ENCODE peak calls at places on chromosomes 16 and 17, in five cellular contexts. One of them, this sample, is unnamed.
A peak's percentile ranks its signal among the peaks of the same experiment; 100 is the strongest.

GRCh38 chr17:76824103-76824502 is 44.1 kb upstream of the MGAT5B start:
- DNase-seq in AG10803: no peak
- DNase-seq in heart right ventricle: no peak
- DNase-seq in cardiac muscle cell: no peak
- DNase-seq in A549: no peak
- DNase-seq in this sample: no peak

GRCh38 chr17:3475155-3475808 is 515 bp upstream of the ASPA start:
- DNase-seq in AG10803: no peak
- DNase-seq in heart right ventricle: no peak
- DNase-seq in cardiac muscle cell: no peak
- DNase-seq in A549: no peak
- DNase-seq in this sample: no peak

GRCh38 chr17:45035848-45036247 is 15.6 kb downstream of the DCAKD start:
- DNase-seq in AG10803: no peak
- DNase-seq in heart right ventricle: no peak
- DNase-seq in cardiac muscle cell: no peak
- DNase-seq in A549: no peak
- DNase-seq in this sample: no peak

GRCh38 chr17:82615084-82616020 is 32.9 kb downstream of the WDR45B start:
- DNase-seq in AG10803: no peak
- DNase-seq in heart right ventricle: no peak
- DNase-seq in cardiac muscle cell: no peak
- DNase-seq in A549: peak; percentile 49
- DNase-seq in this sample: no peak

GRCh38 chr17:178292-179065 is 3.0 kb downstream of the DOC2B start:
- DNase-seq in AG10803: no peak
- DNase-seq in heart right ventricle: no peak
- DNase-seq in cardiac muscle cell: no peak
- DNase-seq in A549: no peak
- DNase-seq in this sample: no peak

GRCh38 chr17:65228734-65229390 is 91.7 kb downstream of the RGS9 start:
- DNase-seq in AG10803: peak; percentile 39
- DNase-seq in heart right ventricle: no peak
- DNase-seq in cardiac muscle cell: peak; percentile 4
- DNase-seq in A549: no peak
- DNase-seq in this sample: no peak

GRCh38 chr17:71334041-71334781 is 786.6 kb upstream of the SOX9 start:
- DNase-seq in AG10803: peak; percentile 86
- DNase-seq in heart right ventricle: no peak
- DNase-seq in cardiac muscle cell: no peak
- DNase-seq in A549: no peak
- DNase-seq in this sample: no peak

GRCh38 chr17:2929881-2930533 is 133.4 kb downstream of the OR1D5 start:
- DNase-seq in AG10803: no peak
- DNase-seq in heart right ventricle: peak; percentile 40
- DNase-seq in cardiac muscle cell: peak; percentile 57
- DNase-seq in A549: peak; percentile 71
- DNase-seq in this sample: peak; percentile 68

GRCh38 chr17:50060951-50061712 is 5.2 kb downstream of the ITGA3 start:
- DNase-seq in AG10803: peak; percentile 78
- DNase-seq in heart right ventricle: peak; percentile 91
- DNase-seq in cardiac muscle cell: peak; percentile 91
- DNase-seq in A549: peak; percentile 61
- DNase-seq in this sample: no peak

GRCh38 chr17:13825526-13826040 is 223.9 kb upstream of the HS3ST3A1 start:
- DNase-seq in AG10803: peak; percentile 61
- DNase-seq in heart right ventricle: no peak
- DNase-seq in cardiac muscle cell: no peak
- DNase-seq in A549: no peak
- DNase-seq in this sample: no peak

GRCh38 chr16:66658143-66658859 is 38.2 kb downstream of the CMTM4 start:
- DNase-seq in AG10803: no peak
- DNase-seq in heart right ventricle: no peak
- DNase-seq in cardiac muscle cell: no peak
- DNase-seq in A549: no peak
- DNase-seq in this sample: no peak

GRCh38 chr16:86508947-86509758 is 1.2 kb upstream of the FOXF1 start:
- DNase-seq in AG10803: peak; percentile 81
- DNase-seq in heart right ventricle: peak; percentile 42
- DNase-seq in cardiac muscle cell: peak; percentile 53
- DNase-seq in A549: peak; percentile 41
- DNase-seq in this sample: no peak

GRCh38 chr16:57795431-57795878 is 6.8 kb downstream of the KIFC3 start:
- DNase-seq in AG10803: peak; percentile 66
- DNase-seq in heart right ventricle: peak; percentile 50
- DNase-seq in cardiac muscle cell: peak; percentile 61
- DNase-seq in A549: peak; percentile 89
- DNase-seq in this sample: no peak

GRCh38 chr17:47190770-47191169 is 1.7 kb upstream of the CDC27 start:
- DNase-seq in AG10803: no peak
- DNase-seq in heart right ventricle: no peak
- DNase-seq in cardiac muscle cell: no peak
- DNase-seq in A549: no peak
- DNase-seq in this sample: no peak

GRCh38 chr17:29640413-29640812 is 17.7 kb upstream of the CORO6 start:
- DNase-seq in AG10803: peak; percentile 66
- DNase-seq in heart right ventricle: peak; percentile 23
- DNase-seq in cardiac muscle cell: no peak
- DNase-seq in A549: no peak
- DNase-seq in this sample: no peak

GRCh38 chr16:1839554-1839953 is 12.5 kb downstream of the FAHD1 start:
- DNase-seq in AG10803: peak; percentile 91
- DNase-seq in heart right ventricle: no peak
- DNase-seq in cardiac muscle cell: no peak
- DNase-seq in A549: no peak
- DNase-seq in this sample: no peak

GRCh38 chr16:53414381-53414780 is 19.9 kb upstream of the RBL2 start:
- DNase-seq in AG10803: no peak
- DNase-seq in heart right ventricle: no peak
- DNase-seq in cardiac muscle cell: no peak
- DNase-seq in A549: no peak
- DNase-seq in this sample: no peak

GRCh38 chr16:53413864-53414263 is 20.4 kb upstream of the RBL2 start:
- DNase-seq in AG10803: no peak
- DNase-seq in heart right ventricle: no peak
- DNase-seq in cardiac muscle cell: no peak
- DNase-seq in A549: no peak
- DNase-seq in this sample: no peak

GRCh38 chr16:53417976-53418375 is 16.3 kb upstream of the RBL2 start:
- DNase-seq in AG10803: no peak
- DNase-seq in heart right ventricle: no peak
- DNase-seq in cardiac muscle cell: no peak
- DNase-seq in A549: no peak
- DNase-seq in this sample: no peak

GRCh38 chr16:53417011-53417410 is 17.3 kb upstream of the RBL2 start:
- DNase-seq in AG10803: peak; percentile 77
- DNase-seq in heart right ventricle: no peak
- DNase-seq in cardiac muscle cell: no peak
- DNase-seq in A549: no peak
- DNase-seq in this sample: no peak

DNA sequence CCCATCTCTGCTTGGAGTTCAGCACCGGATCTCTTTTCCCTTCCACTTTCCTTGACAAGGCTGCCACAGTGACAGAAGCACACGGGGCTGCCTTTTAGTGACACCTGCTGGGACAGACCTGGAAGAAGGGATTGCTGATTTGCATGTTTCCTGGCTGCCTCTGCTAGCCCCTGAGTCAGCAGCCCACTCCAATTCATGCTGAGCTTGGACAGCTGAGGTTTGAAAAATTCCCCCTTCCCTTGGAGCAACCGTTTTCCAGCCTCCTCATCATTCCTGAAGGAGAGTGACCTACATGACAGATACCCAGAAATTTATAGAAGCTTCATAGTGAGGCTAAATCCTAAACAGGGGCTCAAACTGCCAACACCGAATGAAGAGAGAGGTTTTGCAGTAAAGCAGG is 18.8 kb upstream of the RBL2 start:
- DNase-seq in AG10803: no peak
- DNase-seq in heart right ventricle: no peak
- DNase-seq in cardiac muscle cell: peak; percentile 19
- DNase-seq in A549: peak; percentile 22
- DNase-seq in this sample: no peak
- TF ChIP-seq CTCF in AG10803: no peak
- TF ChIP-seq CTCF in heart right ventricle: no peak
- TF ChIP-seq CTCF in cardiac muscle cell: no peak
- TF ChIP-seq CTCF in A549: peak; percentile 6
- TF ChIP-seq CTCF in this sample: no peak

DNA sequence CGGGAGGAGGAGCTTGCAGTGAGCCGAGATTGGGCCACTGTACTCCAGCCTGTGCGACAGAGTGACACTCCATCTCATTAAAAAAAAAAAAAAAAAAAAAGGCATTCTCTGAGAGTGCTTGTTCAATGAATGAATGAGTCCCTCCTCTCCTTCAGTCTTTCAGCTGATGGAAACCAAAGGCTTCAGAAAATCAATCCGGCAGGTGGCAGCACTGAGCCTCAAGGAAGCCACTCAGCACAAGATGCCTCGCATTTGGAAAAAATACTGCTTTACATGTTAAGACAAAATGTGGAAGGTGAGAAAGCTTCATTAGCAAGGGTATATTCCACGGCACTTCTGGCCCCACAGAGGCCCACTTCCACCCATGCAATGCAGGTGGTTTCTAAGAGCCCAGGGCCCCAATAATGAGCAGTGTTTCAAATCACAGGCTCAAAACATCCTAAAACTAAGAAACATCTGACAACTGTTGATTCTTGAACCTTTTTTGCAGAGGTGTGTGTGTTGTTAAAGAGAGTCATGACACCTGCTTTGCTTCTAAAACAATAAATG is 33.9 kb upstream of the SLC25A19 start:
- DNase-seq in AG10803: peak; percentile 84
- DNase-seq in heart right ventricle: peak; percentile 89
- DNase-seq in cardiac muscle cell: peak; percentile 91
- DNase-seq in A549: peak; percentile 91
- DNase-seq in this sample: peak; percentile 96
- TF ChIP-seq CTCF in AG10803: peak; percentile 88
- TF ChIP-seq CTCF in heart right ventricle: peak; percentile 67
- TF ChIP-seq CTCF in cardiac muscle cell: peak; percentile 76
- TF ChIP-seq CTCF in A549: peak; percentile 91
- TF ChIP-seq CTCF in this sample: peak; percentile 85

GRCh38 chr16:65548470-65548869 is 426.6 kb upstream of the CDH11 start:
- DNase-seq in AG10803: no peak
- DNase-seq in heart right ventricle: no peak
- DNase-seq in cardiac muscle cell: no peak
- DNase-seq in A549: no peak
- DNase-seq in this sample: no peak
- TF ChIP-seq CTCF in AG10803: peak; percentile 35
- TF ChIP-seq CTCF in heart right ventricle: no peak
- TF ChIP-seq CTCF in cardiac muscle cell: peak; percentile 34
- TF ChIP-seq CTCF in A549: no peak
- TF ChIP-seq CTCF in this sample: no peak

DNA sequence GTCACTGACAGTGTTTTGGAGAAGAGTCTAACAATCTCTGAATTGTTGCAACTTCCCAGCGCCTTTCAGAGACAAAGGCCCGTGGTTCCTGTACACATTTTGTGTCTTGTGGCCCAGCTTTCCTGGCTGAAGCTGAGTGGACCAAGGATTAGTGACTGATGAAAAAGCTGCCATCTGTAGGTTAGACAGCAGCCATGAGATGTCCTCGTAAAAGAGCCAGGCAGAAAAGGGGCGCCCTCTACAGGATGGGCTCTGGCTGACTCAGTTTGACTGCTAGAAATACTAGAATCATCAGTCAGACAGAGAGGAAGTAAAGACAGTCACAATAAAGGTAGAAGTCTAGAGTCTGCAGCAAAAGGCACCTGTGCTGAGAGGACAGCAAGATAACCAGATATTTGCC is 26.5 kb upstream of the NF1 start:
- DNase-seq in AG10803: peak; percentile 7
- DNase-seq in heart right ventricle: peak; percentile 14
- DNase-seq in cardiac muscle cell: no peak
- DNase-seq in A549: peak; percentile 66
- DNase-seq in this sample: peak; percentile 29
- TF ChIP-seq CTCF in AG10803: peak; percentile 32
- TF ChIP-seq CTCF in heart right ventricle: no peak
- TF ChIP-seq CTCF in cardiac muscle cell: peak; percentile 53
- TF ChIP-seq CTCF in A549: peak; percentile 41
- TF ChIP-seq CTCF in this sample: peak; percentile 51

This sample was measured in neural crest cell.